ENCODE peak calls at places on chromosomes 4 and X, in four cellular contexts. D is brain microvascular endothelial cell, L is HCT116, X is ascending aorta. Z is an unnamed sample.

GRCh38 chr4:101846550-101846949 is 56.0 kb downstream of the BANK1 start:
- DNase-seq in L (no peak), X (no peak), D (no peak), Z (no peak)

GRCh38 chr4:1002131-1002630 is 9.0 kb upstream of the SLC26A1 start:
- DNase-seq in X (no peak), D (no peak), L (no peak), Z (no peak)

GRCh38 chr4:8702516-8703400 is 110.2 kb downstream of the CPZ start:
- DNase-seq in X (no peak), D (no peak), L (no peak), Z (no peak)

GRCh38 chr4:109996531-109996930 is 83.8 kb downstream of the EGF start:
- DNase-seq in X (no peak), D (no peak), L (no peak), Z (no peak)

GRCh38 chr4:79623125-79623905 is 215.3 kb upstream of the GK2 start:
- DNase-seq in L (no peak), D (no peak), X (no peak), Z (no peak)

GRCh38 chr4:5660185-5660584 is 48.2 kb downstream of the EVC2 start:
- DNase-seq in D (no peak), X (no peak), L (no peak), Z (no peak)

GRCh38 chr4:169282429-169283113 is 11.8 kb upstream of the SH3RF1 start:
- DNase-seq in L (no peak), X (no peak), D (no peak), Z (no peak)

GRCh38 chr4:112060212-112060611 is 85.0 kb upstream of the FAM241A start:
- DNase-seq in X (no peak), L (peak; percentile 33), D (peak; percentile 23), Z (peak; percentile 10)

GRCh38 chr4:8643441-8643840 is 50.9 kb downstream of the CPZ start:
- DNase-seq in X (peak; percentile 31), D (no peak), L (no peak), Z (no peak)

GRCh38 chrX:20060961-20061868 is 55.5 kb downstream of the MAP7D2 start:
- DNase-seq in L (no peak), D (no peak), X (no peak), Z (no peak)

GRCh38 chrX:150503898-150504219 is 64.6 kb upstream of the MTM1 start:
- DNase-seq in D (no peak), L (no peak), X (no peak), Z (no peak)

GRCh38 chrX:24285082-24285481 is 28.8 kb downstream of the SUPT20HL2 start:
- DNase-seq in X (no peak), L (no peak), D (no peak), Z (no peak)

GRCh38 chr4:7785017-7785416 is 154.6 kb downstream of the AFAP1 start:
- DNase-seq in L (no peak), D (peak; percentile 45), X (no peak), Z (peak; percentile 78)

GRCh38 chr4:154491341-154491679 is 289 bp downstream of the DCHS2 start:
- DNase-seq in L (no peak), D (no peak), X (no peak), Z (peak; percentile 31)

GRCh38 chrX:23334871-23335599 is 386 bp downstream of the PTCHD1 start:
- DNase-seq in D (no peak), L (no peak), X (no peak), Z (no peak)

GRCh38 chr4:170091069-170091696 is 1.4 kb upstream of the AADAT start:
- DNase-seq in X (no peak), L (no peak), D (no peak), Z (no peak)

GRCh38 chr4:176002007-176002623 is 63.5 kb upstream of the WDR17 start:
- DNase-seq in D (no peak), X (peak; percentile 67), L (peak; percentile 18), Z (no peak)

GRCh38 chrX:47482512-47483309 is at the start of gene ZNF41:
- DNase-seq in L (peak; percentile 74), X (peak; percentile 82), D (peak; percentile 62), Z (peak; percentile 82)

GRCh38 chr4:53014368-53014767 is 152.3 kb downstream of the RASL11B start:
- DNase-seq in X (no peak), L (no peak), D (no peak), Z (no peak)

GRCh38 chr4:910366-911091 is 21.6 kb downstream of the GAK start:
- DNase-seq in X (no peak), D (no peak), L (no peak), Z (no peak)

GRCh38 chr4:147019061-147019460 is 73.4 kb upstream of the TTC29 start:
- DNase-seq in D (peak; percentile 70), X (peak; percentile 78), L (peak; percentile 36), Z (peak; percentile 60)

GRCh38 chr4:162661913-162662312 is 498.1 kb upstream of the FSTL5 start:
- DNase-seq in X (no peak), L (no peak), D (no peak), Z (no peak)

GRCh38 chr4:102449751-102450352 is 51.3 kb upstream of the NFKB1 start:
- DNase-seq in D (peak; percentile 68), L (peak; percentile 42), X (no peak), Z (peak; percentile 76)

GRCh38 chr4:675980-676870 is 1.9 kb downstream of the MYL5 start:
- DNase-seq in D (no peak), X (no peak), L (no peak), Z (no peak)

GRCh38 chrX:120794525-120794975 is 81.1 kb downstream of the CT47B1 start:
- DNase-seq in L (no peak), X (no peak), D (peak; percentile 45), Z (peak; percentile 15)

GRCh38 chrX:88425739-88426138 is 321.3 kb upstream of the CPXCR1 start:
- DNase-seq in L (no peak), D (no peak), X (no peak), Z (no peak)

GRCh38 chr4:168882650-168883233 is 127.3 kb downstream of the CBR4 start:
- DNase-seq in X (no peak), L (no peak), D (peak; percentile 70), Z (no peak)

GRCh38 chr4:184097240-184097619 is 120.4 kb downstream of the ENPP6 start:
- DNase-seq in D (no peak), X (peak; percentile 76), L (no peak), Z (no peak)

GRCh38 chr4:37470243-37470642 is 215.9 kb downstream of the RELL1 start:
- DNase-seq in D (no peak), X (no peak), L (no peak), Z (no peak)

GRCh38 chrX:49067285-49068120 is 6.3 kb downstream of the PRAF2 start:
- DNase-seq in D (no peak), X (no peak), L (no peak), Z (no peak)

GRCh38 chrX:22220941-22221340 is 51.8 kb upstream of the CBLL2 start:
- DNase-seq in D (peak; percentile 83), X (no peak), L (peak; percentile 2), Z (peak; percentile 75)

GRCh38 chrX:140440891-140441290 is 64.0 kb downstream of the SOX3 start:
- DNase-seq in X (no peak), L (no peak), D (no peak), Z (peak; percentile 23)

GRCh38 chr4:152808670-152809069 is 28.9 kb downstream of the ARFIP1 start:
- DNase-seq in X (no peak), D (no peak), L (no peak), Z (no peak)

GRCh38 chr4:185304944-185305690 is 90.6 kb downstream of the LRP2BP start:
- DNase-seq in X (no peak), L (no peak), D (no peak), Z (peak; percentile 29)

GRCh38 chr4:738781-739280 is 33.2 kb downstream of the PCGF3 start:
- DNase-seq in L (no peak), X (no peak), D (no peak), Z (no peak)

GRCh38 chr4:31458813-31459212 is 738.6 kb downstream of the PCDH7 start:
- DNase-seq in D (peak; percentile 14), L (no peak), X (no peak), Z (peak; percentile 66)

GRCh38 chr4:76253511-76253910 is 2.0 kb downstream of the FAM47E start:
- DNase-seq in X (no peak), L (no peak), D (no peak), Z (no peak)

GRCh38 chr4:76256032-76256431 is 4.5 kb downstream of the FAM47E start:
- DNase-seq in L (no peak), D (no peak), X (no peak), Z (no peak)

GRCh38 chr4:76252271-76252653 is 741 bp downstream of the FAM47E start:
- DNase-seq in X (no peak), L (no peak), D (no peak), Z (no peak)

GRCh38 chr4:76250962-76251361 is 559 bp upstream of the FAM47E start:
- DNase-seq in L (no peak), X (no peak), D (no peak), Z (no peak)

GRCh38 chr4:76251448-76252270 is at the start of gene FAM47E:
- DNase-seq in L (no peak), X (peak; percentile 83), D (peak; percentile 27), Z (peak; percentile 46)
- H3K4me3 ChIP-seq in L (peak within 1 kb of the TSS; percentile 40), X (peak within 1 kb of the TSS; percentile 76), D (peak within 1 kb of the TSS; percentile 53), Z (peak within 1 kb of the TSS; percentile 38)

GRCh38 chrX:40103565-40104323 is 6.0 kb upstream of the BCOR start:
- DNase-seq in X (no peak), D (no peak), L (no peak), Z (no peak)

GRCh38 chrX:40100537-40101429 is 3.0 kb upstream of the BCOR start:
- DNase-seq in D (no peak), X (no peak), L (no peak), Z (no peak)

GRCh38 chrX:40101430-40101802 is 3.7 kb upstream of the BCOR start:
- DNase-seq in D (no peak), L (no peak), X (no peak), Z (no peak)

GRCh38 chrX:40104649-40105015 is 6.9 kb upstream of the BCOR start:
- DNase-seq in D (no peak), L (no peak), X (peak; percentile 85), Z (no peak)

GRCh38 chrX:40102393-40103381 is 4.9 kb upstream of the BCOR start:
- DNase-seq in X (no peak), D (no peak), L (no peak), Z (no peak)
- H3K4me3 ChIP-seq in X (no peak overlapping the region), D (no peak overlapping the region), L (no peak overlapping the region), Z (no peak overlapping the region)

GRCh38 chrX:153643431-153644351 is 3.3 kb upstream of the DUSP9 start:
- DNase-seq in L (no peak), D (no peak), X (peak; percentile 39), Z (no peak)
- H3K4me3 ChIP-seq in L (peak overlapping the region; percentile 21), D (no peak overlapping the region), X (peak overlapping the region; percentile 16), Z (no peak overlapping the region)

GRCh38 chrX:136201601-136202000 is 49.6 kb downstream of the MAP7D3 start:
- DNase-seq in D (no peak), X (no peak), L (no peak), Z (no peak)
- H3K4me3 ChIP-seq in D (no peak overlapping the region), X (peak overlapping the region; percentile 57), L (no peak overlapping the region), Z (no peak overlapping the region)